ENCODE peak calls at places on chromosomes 7 and 10, in ten cellular contexts. B is cardiac fibroblast, E is psoas muscle, F is nephron progenitor cell, S is mammary epithelial cell, W is tibial nerve, J is fibroblast of mammary gland, T is neural progenitor cell, A is astrocyte, V is HCT116. O is an unnamed sample.

GRCh38 chr7:119397156-119397555 is 875.8 kb upstream of the KCND2 start:
- DNase-seq in B (no peak), W (no peak), S (no peak), F (no peak), T (no peak), E (no peak), J (no peak), A (no peak), V (no peak), O (no peak)

GRCh38 chr10:129397198-129397974 is 69.7 kb upstream of the MGMT start:
- DNase-seq in V (no peak), W (no peak), S (no peak), T (no peak), E (no peak), B (no peak), J (no peak), A (no peak), F (no peak), O (no peak)

GRCh38 chr7:125668321-125668993 is 738.8 kb upstream of the POT1 start:
- DNase-seq in J (no peak), S (no peak), V (no peak), B (no peak), A (peak), T (no peak), F (no peak), W (no peak), E (no peak), O (no peak)

GRCh38 chr7:146116452-146117219 is at the start of gene CNTNAP2:
- DNase-seq in W (no peak), T (peak), F (peak), B (peak), A (peak), J (peak), S (no peak), E (peak), V (no peak), O (peak)

GRCh38 chr10:79061441-79062315 is 7.1 kb upstream of the ZMIZ1 start:
- DNase-seq in A (no peak), S (no peak), W (no peak), E (peak), J (no peak), V (no peak), F (no peak), B (no peak), T (no peak), O (peak)

GRCh38 chr10:47136866-47137265 is 163.1 kb upstream of the GDF10 start:
- DNase-seq in E (no peak), F (no peak), T (no peak), V (no peak), A (no peak), B (peak), J (no peak), S (no peak), W (no peak), O (no peak)

GRCh38 chr7:14767716-14768425 is 134.7 kb downstream of the DGKB start:
- DNase-seq in B (peak), W (no peak), J (peak), S (no peak), F (no peak), V (no peak), A (no peak), E (no peak), T (no peak), O (no peak)

GRCh38 chr7:46387646-46388045 is 466.6 kb upstream of the IGFBP3 start:
- DNase-seq in E (no peak), T (no peak), S (no peak), B (peak), A (peak), V (no peak), J (peak), W (no peak), F (no peak), O (no peak)

GRCh38 chr10:114648368-114648767 is 9.7 kb downstream of the ABLIM1 start:
- DNase-seq in A (peak), E (no peak), T (no peak), S (peak), J (peak), W (no peak), V (no peak), F (no peak), B (peak), O (no peak)

GRCh38 chr7:79936281-79936983 is 198.2 kb upstream of the GNAI1 start:
- DNase-seq in V (no peak), E (no peak), A (no peak), S (no peak), F (no peak), J (peak), T (no peak), W (no peak), B (peak), O (no peak)

GRCh38 chr7:108263364-108263951 is 133.3 kb upstream of the LAMB4 start:
- DNase-seq in J (no peak), T (no peak), A (no peak), B (no peak), E (no peak), S (no peak), V (no peak), W (no peak), F (no peak), O (no peak)

GRCh38 chr7:127862540-127862939 is 168.7 kb downstream of the LRRC4 start:
- DNase-seq in B (no peak), W (no peak), T (no peak), V (no peak), E (no peak), A (no peak), F (peak), J (no peak), S (no peak), O (no peak)

GRCh38 chr7:136391371-136391770 is 414.2 kb upstream of the MTPN start:
- DNase-seq in V (no peak), T (no peak), B (no peak), F (no peak), E (no peak), W (no peak), S (no peak), A (no peak), J (no peak), O (no peak)

DNA sequence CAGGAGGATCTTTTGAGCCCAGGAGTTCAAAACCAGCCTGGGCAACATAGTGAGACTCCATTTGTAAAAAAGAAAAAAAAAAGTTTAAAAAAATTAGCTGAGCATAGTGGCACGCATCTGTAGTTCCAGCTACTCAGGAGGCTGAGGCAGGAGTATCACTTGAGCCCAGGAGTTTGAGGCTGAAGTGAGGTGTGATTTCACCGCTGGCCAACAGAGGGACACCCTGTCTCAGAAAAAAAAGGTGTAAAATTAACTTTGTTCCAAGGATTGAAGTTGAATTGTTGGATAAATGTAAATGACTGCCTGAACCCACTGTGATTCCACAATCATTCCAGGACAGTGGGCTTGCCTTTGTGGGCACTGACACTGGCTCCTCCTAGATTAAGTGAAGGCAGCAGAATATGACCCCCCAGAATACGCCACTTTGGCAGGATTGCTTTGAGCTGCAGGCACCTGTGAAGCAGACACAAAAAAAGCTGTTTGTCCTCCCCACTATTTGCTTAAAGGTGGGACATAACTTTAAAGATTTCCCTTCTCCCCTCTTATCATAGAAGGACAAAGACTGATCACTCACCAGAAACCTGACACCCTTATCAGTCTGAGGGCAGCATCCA is 57.2 kb upstream of the FOXI2 start:
- DNase-seq in S (no peak), W (no peak), B (no peak), V (peak), F (no peak), E (no peak), T (peak), A (no peak), J (no peak), O (no peak)
- TF ChIP-seq CTCF in S (peak), W (no peak), B (peak), V (peak), F (peak), E (no peak), T (peak), A (no peak), J (peak), O (peak)

GRCh38 chr10:101012525-101013364 is 13.1 kb downstream of the LZTS2 start:
- DNase-seq in J (peak), V (peak), S (peak), B (peak), F (peak), T (peak), W (peak), E (peak), A (peak), O (peak)

GRCh38 chr10:101013365-101013825 is 13.8 kb downstream of the LZTS2 start:
- DNase-seq in W (no peak), S (peak), V (no peak), A (no peak), J (no peak), B (no peak), F (no peak), E (no peak), T (no peak), O (no peak)

GRCh38 chr10:101014230-101014884 is 14.7 kb downstream of the LZTS2 start:
- DNase-seq in W (peak), T (peak), A (no peak), J (peak), B (peak), F (peak), V (no peak), S (peak), E (peak), O (peak)

GRCh38 chr10:101010329-101010728 is 10.7 kb downstream of the LZTS2 start:
- DNase-seq in W (no peak), J (no peak), F (no peak), V (no peak), T (no peak), S (no peak), B (no peak), A (no peak), E (no peak), O (no peak)

DNA sequence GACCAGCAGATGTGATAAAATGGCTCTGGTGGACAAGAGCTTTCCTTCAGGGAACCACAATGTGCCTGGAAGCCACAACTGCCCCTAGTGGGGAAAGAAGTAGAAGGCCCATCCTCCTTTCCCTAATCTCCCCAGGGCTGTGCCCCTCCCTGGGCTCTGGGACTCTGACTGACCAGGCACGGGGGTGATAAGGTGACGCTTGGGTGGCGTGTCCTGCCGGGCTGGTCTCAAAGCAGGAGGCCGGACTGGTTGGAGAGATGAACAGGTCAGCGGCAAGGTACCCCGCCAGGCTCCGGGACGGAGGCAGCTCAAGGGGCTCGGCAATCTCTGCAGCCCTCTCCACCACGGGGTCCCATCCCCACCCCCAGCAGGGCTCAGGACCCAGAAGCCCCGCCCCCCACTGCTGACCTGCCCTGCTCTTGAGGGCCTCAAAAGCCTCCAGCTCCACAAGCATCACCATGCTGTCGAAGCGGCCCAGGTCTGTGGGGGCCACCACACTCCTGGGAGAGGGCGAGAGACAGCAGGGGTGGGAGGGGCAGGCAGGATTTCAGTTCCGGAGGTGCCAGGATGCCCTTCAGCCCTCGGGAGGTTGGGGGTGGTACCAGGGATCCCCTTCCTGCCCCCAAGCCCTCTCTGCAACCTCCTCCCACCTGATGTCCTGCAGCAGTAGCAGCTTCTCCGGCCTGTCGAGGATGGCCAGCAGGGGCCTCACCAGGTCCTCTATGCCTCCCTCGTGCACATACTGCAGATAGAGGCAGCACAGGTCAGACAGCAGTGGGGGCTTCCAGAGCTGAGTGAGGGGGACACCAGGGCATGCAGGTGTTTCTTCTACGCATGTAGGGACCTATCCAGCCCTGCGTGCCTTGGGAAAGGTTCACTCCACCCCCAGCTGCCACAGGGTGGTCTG is 12.2 kb downstream of the LZTS2 start:
- DNase-seq in T (peak), F (no peak), E (no peak), A (no peak), W (no peak), J (no peak), V (no peak), B (peak), S (no peak), O (no peak)
- TF ChIP-seq CTCF in T (peak), F (peak), E (no peak), A (peak), W (peak), J (peak), V (peak), B (peak), S (peak), O (no peak)

GRCh38 chr10:72375585-72375984 is 20.9 kb upstream of the DNAJB12 start:
- DNase-seq in F (no peak), B (peak), S (no peak), A (no peak), E (no peak), T (peak), W (no peak), J (no peak), V (no peak), O (no peak)
- TF ChIP-seq CTCF in F (no peak), B (peak), S (peak), A (no peak), E (no peak), T (no peak), W (no peak), J (peak), V (peak), O (no peak)

DNA sequence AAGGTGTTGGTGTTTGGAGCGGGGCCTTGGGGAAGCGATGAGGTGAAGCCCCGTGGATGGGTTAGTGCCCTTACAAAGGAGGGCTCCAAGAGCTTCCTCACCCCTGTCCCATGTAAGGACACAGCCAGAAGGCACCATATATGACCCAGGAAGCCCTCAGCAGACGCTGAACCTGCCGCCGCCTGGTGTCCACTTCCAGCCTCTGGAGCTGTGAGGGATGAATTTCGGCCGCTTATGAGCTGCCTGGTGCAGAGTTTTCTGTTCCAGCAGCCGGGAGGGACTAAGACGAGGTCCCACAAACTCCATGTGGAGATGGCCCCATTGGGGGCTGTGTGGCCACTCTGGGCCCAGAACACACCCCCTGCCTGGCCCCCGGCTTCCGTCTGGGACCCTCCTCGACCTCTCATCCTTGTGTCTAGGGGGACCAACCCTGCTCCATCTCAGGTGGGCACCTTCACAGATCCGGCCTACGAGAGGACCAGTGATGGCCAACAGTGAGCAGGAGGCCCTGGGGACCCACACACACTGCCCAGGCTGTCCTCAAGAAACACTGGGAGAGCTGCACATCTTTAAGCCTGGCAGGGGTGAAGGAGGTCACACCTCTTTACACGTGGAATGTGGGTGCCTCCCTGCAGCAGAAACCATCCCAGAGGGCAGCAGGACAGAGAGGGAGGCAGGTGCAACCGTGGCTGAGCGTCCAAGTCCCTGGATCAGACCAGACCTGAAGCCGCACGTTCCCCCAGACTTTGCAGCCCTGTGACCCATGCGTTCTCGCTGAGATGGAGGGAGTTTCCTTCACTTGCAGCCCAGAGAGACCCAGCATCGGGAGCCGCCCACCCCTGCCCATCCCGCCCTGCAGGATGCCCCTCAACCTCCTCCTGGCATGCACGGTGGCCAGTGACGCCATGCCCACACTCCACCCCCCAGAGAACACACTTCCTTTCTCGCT is 96.1 kb downstream of the PDGFA start:
- DNase-seq in B (no peak), J (no peak), F (no peak), E (no peak), A (no peak), W (no peak), S (no peak), V (no peak), T (no peak), O (no peak)
- TF ChIP-seq CTCF in B (no peak), J (no peak), F (no peak), E (no peak), A (no peak), W (no peak), S (no peak), V (no peak), T (no peak), O (no peak)

GRCh38 chr7:159136846-159137245 is 7.8 kb downstream of the VIPR2 start:
- DNase-seq in E (no peak), B (no peak), J (no peak), W (no peak), T (no peak), S (no peak), A (no peak), F (no peak), V (no peak), O (no peak)

GRCh38 chr7:159136013-159136412 is 8.7 kb downstream of the VIPR2 start:
- DNase-seq in F (no peak), T (no peak), E (no peak), V (no peak), S (no peak), A (no peak), J (no peak), W (no peak), B (no peak), O (no peak)

GRCh38 chr7:159137906-159138305 is 6.8 kb downstream of the VIPR2 start:
- DNase-seq in V (no peak), J (no peak), B (no peak), S (no peak), F (no peak), W (no peak), E (no peak), T (no peak), A (no peak), O (no peak)

GRCh38 chr7:159138508-159138907 is 6.2 kb downstream of the VIPR2 start:
- DNase-seq in F (no peak), T (no peak), W (no peak), S (no peak), B (no peak), A (no peak), V (no peak), E (no peak), J (no peak), O (no peak)

GRCh38 chr7:159136442-159136841 is 8.2 kb downstream of the VIPR2 start:
- DNase-seq in F (no peak), W (no peak), T (no peak), A (no peak), E (no peak), B (no peak), S (no peak), J (no peak), V (no peak), O (no peak)
- TF ChIP-seq CTCF in F (no peak), W (no peak), T (no peak), A (no peak), E (no peak), B (no peak), S (no peak), J (no peak), V (no peak), O (no peak)

GRCh38 chr7:158827411-158828342 is 1.6 kb downstream of the ESYT2 start:
- DNase-seq in F (no peak), B (peak), V (no peak), A (peak), E (no peak), J (peak), T (no peak), S (peak), W (no peak), O (no peak)

GRCh38 chr7:158830211-158830723 is 958 bp upstream of the ESYT2 start:
- DNase-seq in S (no peak), T (no peak), J (no peak), F (no peak), E (no peak), B (no peak), A (no peak), V (no peak), W (no peak), O (no peak)

GRCh38 chr7:158828343-158829020 is 827 bp downstream of the ESYT2 start:
- DNase-seq in B (peak), V (no peak), W (no peak), A (no peak), J (no peak), S (peak), F (peak), T (peak), E (peak), O (peak)

GRCh38 chr7:158829342-158830210 is at the start of gene ESYT2:
- DNase-seq in S (peak), F (peak), T (peak), V (peak), A (peak), W (peak), B (peak), E (peak), J (peak), O (peak)

DNA sequence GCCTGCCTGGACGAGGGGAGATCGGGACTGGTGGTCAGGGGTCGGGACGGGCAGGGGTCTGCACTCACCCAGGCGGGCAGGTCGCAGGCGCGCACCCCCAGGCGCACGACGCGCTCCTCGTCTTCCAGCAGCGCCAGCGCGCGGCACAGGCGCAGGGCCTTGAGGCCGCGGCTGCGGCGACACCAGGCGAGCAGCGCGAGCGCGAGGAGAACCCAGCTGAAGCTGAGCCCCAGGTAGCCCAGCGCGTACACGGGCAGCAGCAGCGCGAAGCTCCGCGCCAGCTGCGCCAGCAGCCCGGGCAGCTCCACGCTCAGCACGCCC is 328 bp downstream of the ESYT2 start:
- DNase-seq in T (peak), S (peak), B (peak), E (peak), J (peak), V (no peak), W (no peak), F (no peak), A (peak), O (peak)
- TF ChIP-seq CTCF in T (no peak), S (peak), B (no peak), E (no peak), J (no peak), V (no peak), W (no peak), F (no peak), A (no peak), O (no peak)